ENCODE peak calls at places on chromosomes 11 and 22, in eight cellular contexts. M is heart right ventricle, X is ovary, P is spleen, H is lung, F is Panc1, Z is left ventricle myocardium inferior, T is body of pancreas. I is an unnamed sample. For H3K4me1, the result is how much of the 10 kb centered on the place peaks cover.

GRCh38 chr11:110176366-110177056 is 83.3 kb downstream of the ZC3H12C start:
- DNase-seq in H (no peak), M (no peak), F (no peak), T (no peak), X (no peak), P (peak), Z (no peak), I (no peak)

GRCh38 chr11:114026355-114026754 is 33.2 kb upstream of the ZBTB16 start:
- DNase-seq in T (no peak), F (no peak), X (no peak), M (no peak), Z (no peak), P (no peak), H (no peak), I (no peak)

GRCh38 chr11:4704790-4705334 is 278 bp downstream of the MMP26 start:
- DNase-seq in M (no peak), T (no peak), F (no peak), Z (no peak), X (no peak), P (no peak), H (no peak), I (no peak)

GRCh38 chr11:19196458-19196857 is 5.3 kb downstream of the CSRP3 start:
- DNase-seq in M (peak), F (no peak), P (no peak), H (no peak), X (no peak), Z (no peak), T (no peak), I (no peak)

GRCh38 chr22:47884775-47885174 is 1122.3 kb downstream of the TBC1D22A start:
- DNase-seq in M (no peak), F (no peak), X (no peak), H (no peak), P (no peak), T (no peak), Z (no peak), I (no peak)

GRCh38 chr22:38080468-38080846 is 3.5 kb downstream of the SLC16A8 start:
- DNase-seq in H (no peak), M (no peak), F (no peak), X (no peak), P (no peak), Z (no peak), T (no peak), I (no peak)

GRCh38 chr11:134361241-134361640 is 29.5 kb downstream of the GLB1L2 start:
- DNase-seq in M (no peak), T (no peak), Z (no peak), F (no peak), X (peak), H (no peak), P (peak), I (no peak)

GRCh38 chr11:116148056-116148455 is 624.7 kb downstream of the BUD13 start:
- DNase-seq in X (no peak), H (peak), M (no peak), Z (no peak), F (no peak), P (no peak), T (no peak), I (no peak)

GRCh38 chr11:98979212-98979611 is 41.5 kb upstream of the CNTN5 start:
- DNase-seq in T (no peak), Z (no peak), H (no peak), X (no peak), M (no peak), F (no peak), P (no peak), I (no peak)

GRCh38 chr11:28585007-28585406 is 476.8 kb downstream of the METTL15 start:
- DNase-seq in M (no peak), Z (no peak), X (no peak), H (no peak), F (no peak), P (no peak), T (no peak), I (no peak)

GRCh38 chr11:9090488-9091043 is 833 bp downstream of the SCUBE2 start:
- DNase-seq in Z (no peak), M (no peak), P (no peak), F (no peak), H (no peak), T (no peak), X (no peak), I (no peak)
- H3K4me3 ChIP-seq in Z (peak), M (peak), P (no peak), F (no peak), H (peak), T (peak), X (peak), I (peak)

GRCh38 chr22:46650078-46650810 is 30.1 kb downstream of the GRAMD4 start:
- DNase-seq in Z (no peak), P (no peak), M (no peak), X (no peak), F (no peak), T (no peak), H (no peak), I (no peak)
- H3K4me1 ChIP-seq in Z (half or more), P (under half), M (half or more), X (under half), F (under half), T (under half), H (under half), I (under half)

GRCh38 chr11:71418643-71419042 is 29.6 kb downstream of the DHCR7 start:
- DNase-seq in Z (no peak), F (no peak), H (no peak), P (no peak), X (no peak), T (no peak), M (no peak), I (no peak)

GRCh38 chr11:71423181-71423790 is 24.9 kb downstream of the DHCR7 start:
- DNase-seq in X (no peak), Z (no peak), M (no peak), T (no peak), F (no peak), P (no peak), H (no peak), I (no peak)

GRCh38 chr11:71421392-71421950 is 26.7 kb downstream of the DHCR7 start:
- DNase-seq in X (no peak), H (no peak), P (no peak), M (no peak), F (no peak), Z (no peak), T (no peak), I (no peak)

GRCh38 chr11:71425409-71425808 is 22.8 kb downstream of the DHCR7 start:
- DNase-seq in T (no peak), P (no peak), F (no peak), M (no peak), X (no peak), Z (no peak), H (no peak), I (no peak)

DNA sequence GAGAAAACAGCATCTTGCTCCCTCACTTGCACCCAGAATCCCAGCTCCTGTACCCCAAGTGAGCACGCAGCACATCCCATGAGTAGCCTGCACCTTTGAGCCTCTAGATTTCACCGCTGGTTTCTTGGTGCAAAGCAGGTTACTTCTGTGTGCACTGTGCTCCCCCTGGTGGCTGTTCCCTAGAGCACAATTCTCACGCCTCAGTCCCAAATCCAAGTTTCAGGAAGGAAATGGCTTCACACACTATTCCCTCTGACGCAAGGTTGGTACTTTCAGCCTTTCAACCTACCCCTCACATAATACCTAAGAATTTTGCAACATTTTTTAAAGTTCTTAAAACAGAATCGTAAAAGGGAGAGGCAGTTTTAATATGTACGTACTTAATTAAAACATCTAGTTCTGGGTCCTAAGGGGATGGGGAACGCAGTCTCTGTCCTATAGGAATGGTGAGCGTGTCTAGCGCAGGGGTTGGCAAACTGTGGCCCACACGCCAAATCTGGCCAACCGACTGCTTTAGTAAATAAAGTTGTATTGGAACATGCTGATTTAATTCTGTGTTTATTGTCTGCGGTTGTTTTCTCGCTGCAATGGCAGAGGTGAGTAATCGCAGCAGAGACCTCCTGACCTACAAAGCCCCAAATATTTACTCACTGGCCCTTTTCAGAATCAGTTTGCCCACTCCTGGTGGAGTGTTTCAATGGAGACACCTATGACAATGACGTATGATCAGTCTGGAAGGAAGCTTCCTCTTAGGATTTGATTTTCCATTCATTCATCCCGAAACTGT is 27.5 kb downstream of the DHCR7 start:
- DNase-seq in T (peak), Z (no peak), P (no peak), M (no peak), X (no peak), F (peak), H (peak), I (no peak)
- TF ChIP-seq CTCF in T (no peak), Z (peak), P (peak), M (peak), X (no peak), F (peak), H (peak), I (peak)

GRCh38 chr22:35961480-35961902 is 67.1 kb downstream of the RBFOX2 start:
- DNase-seq in T (no peak), Z (peak), H (peak), F (no peak), X (no peak), M (peak), P (no peak), I (peak)
- H3K4me3 ChIP-seq in T (no peak), Z (peak), H (no peak), F (no peak), X (no peak), M (no peak), P (no peak), I (no peak)

DNA sequence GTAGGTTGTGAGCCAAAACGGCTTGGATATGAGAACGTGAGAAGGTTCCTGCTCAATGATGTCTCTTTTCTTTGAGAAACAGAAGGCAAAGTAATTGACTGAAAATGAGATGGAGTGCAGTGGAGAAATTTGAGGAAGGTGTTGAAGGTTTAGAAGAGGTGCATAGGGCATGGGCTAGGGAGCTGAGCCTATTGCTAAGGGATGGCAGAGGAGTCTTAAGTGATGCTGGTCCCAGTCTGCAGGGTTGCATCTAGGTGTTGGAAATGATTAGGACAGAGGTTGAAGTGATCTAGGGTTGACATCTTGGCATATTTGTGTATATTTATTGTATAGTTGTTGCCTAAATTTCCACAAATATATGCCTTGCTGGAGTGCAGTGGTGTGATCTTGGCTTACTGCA is 2.3 kb downstream of the BIRC3 start:
- DNase-seq in Z (no peak), F (no peak), P (no peak), X (no peak), M (no peak), T (no peak), H (no peak), I (no peak)
- H3K4me1 ChIP-seq in Z (under half), F (half or more), P (half or more), X (under half), M (under half), T (under half), H (under half), I (under half)

GRCh38 chr11:75268626-75269366 is 28.2 kb downstream of the TPBGL start:
- DNase-seq in H (no peak), P (peak), Z (no peak), T (no peak), F (no peak), M (no peak), X (peak), I (peak)
- TF ChIP-seq CTCF in H (no peak), P (no peak), Z (no peak), T (no peak), F (no peak), M (no peak), X (no peak), I (no peak)

I was measured in psoas muscle.